ENCODE peak calls at places on chromosome 16, in ten cellular contexts. Z, I, O, M, D, J, L, N, P and Q are unnamed samples.
A peak's percentile ranks its signal among the peaks of the same experiment; 100 is the strongest.

GRCh38 chr16:50160495-50161164 is 7.5 kb downstream of the TENT4B start:
- DNase-seq in I (no peak), Z (no peak), P (no peak), M (no peak), L (no peak), J (no peak), O (no peak), D (no peak), N (no peak), Q (no peak)

GRCh38 chr16:14672403-14672971 is 21.6 kb downstream of the PLA2G10 start:
- DNase-seq in L (no peak), M (no peak), J (peak; percentile 65), I (no peak), P (no peak), N (peak; percentile 53), Z (no peak), O (no peak), D (no peak), Q (no peak)

GRCh38 chr16:1769402-1770300 is 1.7 kb downstream of the NME3 start:
- DNase-seq in I (no peak), Z (no peak), J (no peak), D (no peak), L (no peak), P (no peak), M (peak; percentile 83), O (no peak), N (no peak), Q (no peak)

GRCh38 chr16:13940397-13940933 is 20.5 kb downstream of the ERCC4 start:
- DNase-seq in J (no peak), N (no peak), M (no peak), P (no peak), L (no peak), D (no peak), I (no peak), Z (no peak), O (no peak), Q (no peak)

GRCh38 chr16:50846511-50846910 is 104.6 kb downstream of the CYLD start:
- DNase-seq in M (no peak), I (no peak), O (no peak), L (no peak), P (peak; percentile 48), Z (no peak), D (no peak), J (no peak), N (no peak), Q (no peak)

GRCh38 chr16:66165879-66166278 is 200.6 kb upstream of the CDH5 start:
- DNase-seq in D (no peak), O (no peak), J (no peak), N (no peak), L (no peak), M (no peak), P (no peak), Z (no peak), I (no peak), Q (no peak)

GRCh38 chr16:51159864-51160263 is 8.8 kb upstream of the SALL1 start:
- DNase-seq in Z (no peak), I (no peak), D (no peak), N (no peak), J (no peak), O (no peak), M (no peak), P (no peak), L (no peak), Q (no peak)

GRCh38 chr16:25228372-25228771 is 11.6 kb downstream of the AQP8 start:
- DNase-seq in P (no peak), Z (no peak), L (no peak), D (no peak), I (no peak), J (no peak), N (no peak), M (no peak), O (no peak), Q (no peak)

GRCh38 chr16:11405331-11406176 is 60.3 kb downstream of the RMI2 start:
- DNase-seq in J (peak; percentile 73), L (peak; percentile 59), O (peak; percentile 60), D (no peak), N (peak; percentile 48), M (no peak), P (no peak), Z (peak; percentile 67), I (no peak), Q (no peak)

GRCh38 chr16:49021136-49021535 is 260.5 kb downstream of the CBLN1 start:
- DNase-seq in J (no peak), O (no peak), M (no peak), N (no peak), L (no peak), I (no peak), Z (no peak), P (no peak), D (no peak), Q (no peak)

GRCh38 chr16:66462912-66463311 is 35.8 kb downstream of the BEAN1 start:
- DNase-seq in L (no peak), Z (no peak), M (no peak), N (no peak), J (no peak), D (no peak), P (peak; percentile 5), O (no peak), I (no peak), Q (no peak)

GRCh38 chr16:442976-443375 is 17.5 kb downstream of the RAB11FIP3 start:
- DNase-seq in O (no peak), J (no peak), N (no peak), L (no peak), D (no peak), P (no peak), I (no peak), Z (no peak), M (no peak), Q (no peak)

GRCh38 chr16:50067290-50067853 is 1.6 kb downstream of the HEATR3 start:
- DNase-seq in L (no peak), I (peak; percentile 29), Z (peak; percentile 91), N (no peak), J (no peak), D (no peak), P (no peak), M (no peak), O (peak; percentile 12), Q (no peak)

GRCh38 chr16:51137097-51137496 is 14.0 kb downstream of the SALL1 start:
- DNase-seq in Z (no peak), N (no peak), P (no peak), M (no peak), L (no peak), D (no peak), O (no peak), I (no peak), J (no peak), Q (no peak)

GRCh38 chr16:70715113-70715711 is 29.4 kb upstream of the MTSS2 start:
- DNase-seq in O (peak; percentile 93), I (peak; percentile 99), N (peak; percentile 41), D (peak; percentile 42), L (peak; percentile 90), Z (peak; percentile 71), J (no peak), P (peak; percentile 94), M (peak; percentile 80), Q (peak; percentile 91)
- TF ChIP-seq POLR2A in O (no peak), I (no peak), N (no peak), D (no peak), L (no peak), Z (no peak), J (no peak), P (no peak), M (no peak), Q (no peak)

GRCh38 chr16:84034516-84034915 is 8.1 kb downstream of the SLC38A8 start:
- DNase-seq in J (no peak), D (no peak), L (no peak), M (no peak), I (no peak), Z (no peak), N (no peak), O (no peak), P (no peak), Q (no peak)

GRCh38 chr16:84031556-84031955 is 11.0 kb downstream of the SLC38A8 start:
- DNase-seq in D (no peak), L (no peak), J (no peak), O (no peak), N (no peak), I (no peak), Z (no peak), P (no peak), M (peak; percentile 76), Q (no peak)

GRCh38 chr16:84033251-84034195 is 9.1 kb downstream of the SLC38A8 start:
- DNase-seq in P (no peak), N (no peak), L (no peak), Z (no peak), J (no peak), D (no peak), O (no peak), M (peak; percentile 69), I (no peak), Q (no peak)

GRCh38 chr16:84029297-84030096 is 13.1 kb downstream of the SLC38A8 start:
- DNase-seq in L (no peak), N (no peak), D (no peak), J (no peak), I (no peak), M (no peak), P (no peak), O (no peak), Z (peak; percentile 74), Q (no peak)

GRCh38 chr16:84032458-84033178 is 10.0 kb downstream of the SLC38A8 start:
- DNase-seq in I (no peak), N (no peak), O (no peak), D (no peak), Z (no peak), M (no peak), L (no peak), P (no peak), J (no peak), Q (no peak)
- TF ChIP-seq POLR2A in I (no peak), N (no peak), O (no peak), D (no peak), Z (no peak), M (no peak), L (no peak), P (no peak), J (no peak), Q (no peak)

GRCh38 chr16:76787394-76787793 is 403.6 kb upstream of the MON1B start:
- DNase-seq in Z (no peak), P (no peak), D (no peak), I (no peak), L (no peak), J (no peak), N (no peak), O (no peak), M (no peak), Q (no peak)
- TF ChIP-seq POLR2A in Z (no peak), P (no peak), D (no peak), I (no peak), L (no peak), J (no peak), N (no peak), O (no peak), M (no peak), Q (no peak)

DNA sequence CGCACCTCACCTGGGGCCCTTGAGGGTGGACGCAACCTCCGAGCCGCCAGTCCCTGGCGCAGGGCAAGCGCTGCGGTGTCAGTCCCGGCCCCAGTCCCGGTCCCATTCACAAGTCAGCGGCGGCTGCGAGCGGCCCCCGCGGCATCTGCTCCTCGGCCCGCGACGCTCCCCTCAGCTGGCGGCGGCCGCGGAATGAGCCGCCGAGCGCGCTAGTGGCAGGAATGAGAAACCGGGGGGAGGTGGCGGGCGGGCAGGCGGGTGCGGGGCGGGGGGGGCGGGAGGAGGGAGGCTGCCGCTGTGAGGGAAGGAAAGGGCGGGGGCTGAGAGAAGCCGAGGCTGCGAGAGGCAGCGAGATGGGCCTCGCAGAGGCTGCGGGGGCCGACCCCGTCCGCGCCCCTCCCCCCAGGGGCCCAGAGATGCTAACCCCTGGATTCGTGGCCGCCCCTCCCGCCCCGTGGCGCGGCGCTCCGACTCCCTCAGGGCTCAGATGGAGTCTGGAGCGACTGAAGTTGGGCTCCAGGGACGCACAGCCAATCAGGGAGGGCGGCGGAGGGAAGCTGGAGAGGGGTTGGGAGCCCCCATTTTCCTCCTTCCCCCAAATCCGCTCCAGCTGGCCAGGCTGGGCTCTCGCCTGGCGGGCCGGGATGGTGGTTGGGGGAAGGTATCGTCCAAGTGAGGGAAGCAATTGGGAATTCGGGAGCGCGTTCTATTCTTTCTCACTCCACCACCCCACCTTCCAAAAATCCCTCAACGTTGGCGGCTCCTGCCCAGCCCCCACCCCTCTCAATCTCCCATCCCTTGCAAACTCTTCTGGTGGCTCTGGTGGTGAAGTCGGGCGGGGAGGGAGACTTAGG is at the start of gene CDH11:
- DNase-seq in N (peak; percentile 25), M (peak; percentile 90), D (peak; percentile 41), J (peak; percentile 49), P (peak; percentile 88), O (no peak), Z (no peak), L (peak; percentile 79), I (no peak), Q (no peak)
- TF ChIP-seq POLR2A in N (no peak), M (no peak), D (peak; percentile 61), J (no peak), P (no peak), O (no peak), Z (no peak), L (no peak), I (no peak), Q (no peak)